ENCODE peak calls at places on chromosome 16, in seven cellular contexts. T, P, E, M, J, Y and K are unnamed samples.

GRCh38 chr16:50368410-50369132 is at the start of gene BRD7:
- DNase-seq in T (peak), P (peak), E (peak), M (peak), J (peak), Y (peak), K (no peak)

GRCh38 chr16:48971571-48972071 is 310.0 kb downstream of the CBLN1 start:
- DNase-seq in T (no peak), P (no peak), E (no peak), M (no peak), J (no peak), Y (no peak), K (no peak)

GRCh38 chr16:11989238-11990160 is 13.0 kb downstream of the SNX29 start:
- DNase-seq in T (no peak), P (no peak), E (no peak), M (no peak), J (no peak), Y (no peak), K (no peak)

GRCh38 chr16:30605148-30605547 is 5.0 kb downstream of the ZNF689 start:
- DNase-seq in T (no peak), P (no peak), E (no peak), M (no peak), J (no peak), Y (no peak), K (no peak)

GRCh38 chr16:22962905-22963304 is 148.9 kb downstream of the HS3ST2 start:
- DNase-seq in T (no peak), P (no peak), E (no peak), M (no peak), J (no peak), Y (no peak), K (no peak)

GRCh38 chr16:28309811-28310311 is 17.5 kb downstream of the SBK1 start:
- DNase-seq in T (no peak), P (no peak), E (no peak), M (no peak), J (no peak), Y (no peak), K (no peak)

GRCh38 chr16:11358531-11358930 is 13.3 kb downstream of the RMI2 start:
- DNase-seq in T (no peak), P (no peak), E (no peak), M (no peak), J (no peak), Y (no peak), K (no peak)

GRCh38 chr16:346587-346986 is 5.9 kb downstream of the AXIN1 start:
- DNase-seq in T (no peak), P (no peak), E (no peak), M (no peak), J (no peak), Y (no peak), K (no peak)

GRCh38 chr16:50844840-50845239 is 103.0 kb downstream of the CYLD start:
- DNase-seq in T (no peak), P (no peak), E (no peak), M (no peak), J (no peak), Y (no peak), K (no peak)

GRCh38 chr16:75376475-75376907 is 56.8 kb downstream of the CFDP1 start:
- DNase-seq in T (no peak), P (no peak), E (no peak), M (no peak), J (peak), Y (no peak), K (no peak)

GRCh38 chr16:14071576-14072271 is 605 bp downstream of the MRTFB start:
- DNase-seq in T (no peak), P (peak), E (peak), M (no peak), J (no peak), Y (no peak), K (no peak)

GRCh38 chr16:69936252-69936651 is 14.9 kb upstream of the CLEC18A start:
- DNase-seq in T (no peak), P (no peak), E (no peak), M (no peak), J (no peak), Y (no peak), K (no peak)

GRCh38 chr16:56617212-56618085 is 8.1 kb upstream of the MT1E start:
- DNase-seq in T (peak), P (no peak), E (no peak), M (peak), J (no peak), Y (peak), K (no peak)

GRCh38 chr16:87499189-87499486 is 6.3 kb upstream of the ZCCHC14 start:
- DNase-seq in T (no peak), P (no peak), E (no peak), M (peak), J (no peak), Y (peak), K (peak)

GRCh38 chr16:593406-593805 is 3.5 kb downstream of the RAB40C start:
- DNase-seq in T (no peak), P (no peak), E (no peak), M (no peak), J (peak), Y (no peak), K (no peak)

GRCh38 chr16:77987772-77988171 is 34.6 kb upstream of the CLEC3A start:
- DNase-seq in T (no peak), P (no peak), E (no peak), M (no peak), J (no peak), Y (no peak), K (no peak)

GRCh38 chr16:75096730-75097129 is 19.9 kb downstream of the LDHD start:
- DNase-seq in T (no peak), P (no peak), E (peak), M (no peak), J (peak), Y (no peak), K (no peak)

GRCh38 chr16:3945751-3946603 is 65.5 kb upstream of the CREBBP start:
- DNase-seq in T (peak), P (peak), E (peak), M (peak), J (peak), Y (peak), K (peak)

GRCh38 chr16:27251561-27252205 is 16.9 kb downstream of the NSMCE1 start:
- DNase-seq in T (no peak), P (no peak), E (no peak), M (no peak), J (no peak), Y (no peak), K (no peak)

DNA sequence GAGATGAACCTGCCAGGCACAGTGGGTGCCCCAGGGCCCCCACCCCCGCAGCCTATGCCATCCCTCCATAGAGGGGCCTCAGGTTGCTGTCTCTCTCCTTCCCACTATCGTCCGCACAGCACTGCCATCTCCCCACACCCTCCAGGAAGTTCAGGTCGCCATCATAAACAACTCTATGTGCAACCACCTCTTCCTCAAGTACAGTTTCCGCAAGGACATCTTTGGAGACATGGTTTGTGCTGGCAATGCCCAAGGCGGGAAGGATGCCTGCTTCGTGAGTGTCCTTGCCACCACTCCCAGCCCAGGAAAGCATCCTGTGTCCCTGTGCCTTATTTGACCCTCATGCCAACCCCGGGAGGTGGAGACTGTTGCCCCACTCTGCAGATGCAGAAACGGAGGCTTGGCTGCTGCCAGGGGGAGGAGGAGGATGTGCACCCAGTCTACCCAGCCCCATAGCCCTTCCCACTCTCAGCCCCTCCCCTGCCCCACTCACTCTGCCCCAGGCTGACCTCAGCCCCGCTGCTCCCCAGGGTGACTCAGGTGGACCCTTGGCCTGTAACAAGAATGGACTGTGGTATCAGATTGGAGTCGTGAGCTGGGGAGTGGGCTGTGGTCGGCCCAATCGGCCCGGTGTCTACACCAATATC is 3.9 kb downstream of the PRSS21 start:
- DNase-seq in T (no peak), P (no peak), E (no peak), M (no peak), J (no peak), Y (no peak), K (no peak)
- H3K4me3 ChIP-seq in T (no peak), P (no peak), E (no peak), M (no peak), J (no peak), Y (no peak), K (no peak)

GRCh38 chr16:47366228-47366627 is 94.6 kb downstream of the ITFG1 start:
- DNase-seq in T (no peak), P (peak), E (no peak), M (no peak), J (no peak), Y (no peak), K (no peak)
- H3K4me3 ChIP-seq in T (no peak), P (no peak), E (no peak), M (no peak), J (no peak), Y (no peak), K (no peak)

GRCh38 chr16:18979936-18980335 is 3.8 kb upstream of the TMC7 start:
- DNase-seq in T (no peak), P (no peak), E (no peak), M (no peak), J (no peak), Y (no peak), K (no peak)

GRCh38 chr16:18983565-18984424 is at the start of gene TMC7:
- DNase-seq in T (peak), P (peak), E (peak), M (peak), J (peak), Y (peak), K (no peak)

GRCh38 chr16:18984425-18985005 is 781 bp downstream of the TMC7 start:
- DNase-seq in T (no peak), P (no peak), E (no peak), M (no peak), J (no peak), Y (no peak), K (no peak)
- H3K4me3 ChIP-seq in T (peak), P (peak), E (peak), M (peak), J (peak), Y (peak), K (peak)

DNA sequence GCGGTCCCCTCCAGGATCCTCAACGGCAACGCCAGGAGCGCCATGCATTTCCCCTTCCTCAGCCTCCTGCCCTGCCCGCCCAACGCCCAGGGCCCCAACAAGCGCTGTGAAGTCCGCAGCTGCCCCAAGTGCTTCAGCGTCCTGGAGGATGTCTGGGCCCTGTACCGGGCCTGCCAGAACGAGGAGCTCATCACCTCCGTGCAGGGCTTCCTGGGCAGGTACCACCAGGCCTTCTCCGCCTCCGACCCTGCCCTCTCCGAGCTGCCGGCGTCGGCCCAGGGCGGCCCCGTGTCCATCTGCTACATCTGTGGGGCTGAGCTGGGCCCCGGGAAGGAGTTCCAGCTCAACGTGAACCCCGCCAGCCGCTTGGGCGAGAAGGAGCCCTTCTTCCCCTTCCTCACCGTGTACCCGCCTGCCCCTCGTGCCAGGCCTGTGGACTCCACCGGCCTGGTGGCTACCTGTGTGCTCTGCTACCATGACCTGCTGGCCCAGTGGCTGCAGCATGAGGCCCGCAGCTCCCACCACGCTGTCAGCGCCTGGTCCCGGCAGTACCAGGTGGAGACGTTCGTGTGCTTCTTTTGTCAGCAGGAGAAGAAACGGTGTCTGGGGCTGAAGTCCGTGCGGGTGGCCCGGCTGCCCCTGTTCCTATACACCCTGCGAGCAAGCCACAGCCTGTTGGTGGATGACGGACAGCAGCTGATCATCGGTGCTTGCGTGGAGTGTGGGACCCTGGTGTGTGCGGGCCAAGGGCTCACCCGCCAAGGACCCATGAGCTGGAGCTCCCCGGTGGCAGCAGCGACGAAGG is 58.9 kb upstream of the CIBAR2 start:
- DNase-seq in T (no peak), P (no peak), E (no peak), M (no peak), J (no peak), Y (peak), K (no peak)
- H3K4me3 ChIP-seq in T (peak), P (peak), E (no peak), M (peak), J (no peak), Y (peak), K (peak)

DNA sequence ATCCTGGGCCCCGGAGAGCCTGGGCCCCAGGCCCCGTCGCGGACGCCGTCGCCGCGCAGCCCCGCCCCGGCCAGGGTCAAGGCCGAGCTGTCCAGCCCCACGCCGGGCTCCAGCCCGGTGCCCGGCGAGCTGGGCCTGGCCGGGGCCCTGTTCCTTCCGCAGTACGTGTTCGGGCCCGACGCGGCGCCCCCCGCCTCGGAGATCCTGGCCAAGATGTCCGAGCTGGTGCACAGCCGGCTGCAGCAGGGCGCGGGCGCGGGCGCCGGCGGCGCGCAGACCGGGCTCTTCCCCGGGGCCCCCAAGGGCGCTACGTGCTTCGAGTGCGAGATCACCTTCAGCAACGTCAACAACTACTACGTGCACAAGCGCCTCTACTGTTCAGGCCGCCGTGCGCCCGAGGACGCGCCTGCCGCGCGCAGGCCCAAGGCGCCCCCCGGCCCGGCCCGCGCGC is 36.8 kb upstream of the ZC3H18 start:
- DNase-seq in T (no peak), P (no peak), E (no peak), M (peak), J (no peak), Y (peak), K (no peak)
- H3K4me3 ChIP-seq in T (no peak), P (no peak), E (peak), M (no peak), J (no peak), Y (peak), K (peak)

GRCh38 chr16:46886764-46887523 is 2.8 kb downstream of the GPT2 start:
- DNase-seq in T (no peak), P (no peak), E (no peak), M (no peak), J (no peak), Y (no peak), K (no peak)
- H3K4me3 ChIP-seq in T (no peak), P (no peak), E (no peak), M (no peak), J (no peak), Y (no peak), K (no peak)

DNA sequence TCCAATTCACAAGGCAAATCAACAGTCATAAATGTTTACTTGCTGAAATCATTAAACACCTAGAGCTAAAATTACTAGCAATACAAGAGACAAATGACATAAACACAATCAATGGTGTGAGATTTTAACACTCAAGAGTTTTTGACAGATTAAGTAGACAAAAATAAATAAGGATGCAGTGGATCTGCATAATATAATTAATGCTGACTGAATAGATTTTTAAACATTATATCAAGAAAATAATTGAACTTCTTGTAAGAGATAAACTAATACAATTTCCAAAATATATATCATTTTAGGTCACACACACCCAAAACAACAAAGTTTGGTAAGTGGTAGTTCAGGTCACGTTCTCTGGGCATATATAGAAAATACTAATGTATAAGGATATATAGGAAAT is 322.6 kb upstream of the XYLT1 start:
- DNase-seq in T (no peak), P (no peak), E (no peak), M (no peak), J (no peak), Y (no peak), K (no peak)
- H3K4me3 ChIP-seq in T (no peak), P (no peak), E (no peak), M (no peak), J (no peak), Y (no peak), K (no peak)

GRCh38 chr16:19238386-19238785 is 47.1 kb upstream of the CLEC19A start:
- DNase-seq in T (no peak), P (no peak), E (no peak), M (no peak), J (no peak), Y (no peak), K (no peak)

GRCh38 chr16:19235886-19236285 is 49.6 kb upstream of the CLEC19A start:
- DNase-seq in T (no peak), P (no peak), E (no peak), M (no peak), J (no peak), Y (no peak), K (no peak)

GRCh38 chr16:19232988-19233387 is 52.5 kb upstream of the CLEC19A start:
- DNase-seq in T (no peak), P (no peak), E (no peak), M (no peak), J (no peak), Y (no peak), K (no peak)

GRCh38 chr16:19236561-19236960 is 49.0 kb upstream of the CLEC19A start:
- DNase-seq in T (no peak), P (no peak), E (peak), M (no peak), J (peak), Y (no peak), K (no peak)

GRCh38 chr16:19235478-19235877 is 50.1 kb upstream of the CLEC19A start:
- DNase-seq in T (no peak), P (no peak), E (no peak), M (no peak), J (no peak), Y (no peak), K (no peak)
- H3K4me3 ChIP-seq in T (no peak), P (no peak), E (no peak), M (no peak), J (no peak), Y (no peak), K (no peak)